ENCODE peak calls at places on chromosomes 6 and 20, in seven cellular contexts. C, Y, R, J, M, A and B are unnamed samples.

GRCh38 chr20:63168861-63169260 is 47.1 kb downstream of the YTHDF1 start:
- DNase-seq in A (no peak), M (no peak), R (no peak), C (no peak), Y (no peak), J (no peak), B (peak)

GRCh38 chr6:154479388-154480143 is 30.9 kb downstream of the CNKSR3 start:
- DNase-seq in A (no peak), C (no peak), R (no peak), M (peak), J (no peak), Y (no peak), B (no peak)

GRCh38 chr6:41705996-41706835 is 29.2 kb downstream of the TFEB start:
- DNase-seq in A (peak), Y (peak), J (peak), R (peak), C (peak), M (peak), B (peak)

GRCh38 chr6:136846046-136846445 is 23.7 kb downstream of the PEX7 start:
- DNase-seq in M (peak), Y (peak), A (peak), J (peak), R (peak), C (peak), B (no peak)

GRCh38 chr6:97440590-97441176 is 157.7 kb upstream of the MMS22L start:
- DNase-seq in J (peak), R (peak), M (peak), Y (peak), C (peak), A (peak), B (peak)

GRCh38 chr6:23690650-23691049 is 435.4 kb upstream of the NRSN1 start:
- DNase-seq in C (no peak), R (no peak), M (no peak), J (no peak), Y (no peak), A (no peak), B (no peak)

GRCh38 chr20:25493137-25493536 is 85.7 kb downstream of the GINS1 start:
- DNase-seq in M (no peak), J (no peak), Y (no peak), R (no peak), A (no peak), C (no peak), B (no peak)

GRCh38 chr6:137415127-137415833 is 78.9 kb downstream of the OLIG3 start:
- DNase-seq in Y (peak), A (peak), R (peak), C (peak), M (peak), J (peak), B (peak)

GRCh38 chr6:153210083-153210482 is 79.0 kb upstream of the RGS17 start:
- DNase-seq in Y (no peak), J (no peak), M (peak), R (no peak), C (peak), A (no peak), B (no peak)

GRCh38 chr20:6636209-6637159 is 131.0 kb upstream of the BMP2 start:
- DNase-seq in Y (peak), M (no peak), J (peak), A (peak), C (peak), R (peak), B (no peak)